ENCODE peak calls at places on chromosomes 2 and 18, in four cellular contexts. N is endodermal cell, U is OCI-LY7, B is cardiac fibroblast. D is an unnamed sample.

GRCh38 chr2:120503206-120503792 is 157.4 kb downstream of the INHBB start:
- DNase-seq in U (no peak), B (no peak), N (no peak), D (no peak)

GRCh38 chr2:37644191-37644590 is 27.3 kb downstream of the CDC42EP3 start:
- DNase-seq in B (no peak), U (no peak), N (no peak), D (no peak)

GRCh38 chr18:74248189-74248975 is 43.4 kb downstream of the CYB5A start:
- DNase-seq in N (no peak), U (no peak), B (no peak), D (peak)

GRCh38 chr2:58240595-58240937 is 559 bp downstream of the FANCL start:
- DNase-seq in B (no peak), U (no peak), N (no peak), D (no peak)

GRCh38 chr2:62340981-62341624 is 145.2 kb downstream of the B3GNT2 start:
- DNase-seq in B (peak), U (no peak), N (peak), D (peak)

GRCh38 chr2:240551809-240552208 is 6.0 kb downstream of the ANKMY1 start:
- DNase-seq in N (no peak), B (no peak), U (peak), D (no peak)

GRCh38 chr2:55965966-55966365 is 42.4 kb upstream of the EFEMP1 start:
- DNase-seq in U (no peak), N (no peak), B (peak), D (no peak)

GRCh38 chr2:113206251-113206650 is 32.5 kb downstream of the PSD4 start:
- DNase-seq in N (no peak), U (no peak), B (no peak), D (no peak)

GRCh38 chr2:46298522-46299351 is 1.5 kb downstream of the EPAS1 start:
- DNase-seq in U (no peak), N (peak), B (peak), D (peak)
- TF ChIP-seq CTCF in U (no peak), N (peak), B (peak), D (no peak)

DNA sequence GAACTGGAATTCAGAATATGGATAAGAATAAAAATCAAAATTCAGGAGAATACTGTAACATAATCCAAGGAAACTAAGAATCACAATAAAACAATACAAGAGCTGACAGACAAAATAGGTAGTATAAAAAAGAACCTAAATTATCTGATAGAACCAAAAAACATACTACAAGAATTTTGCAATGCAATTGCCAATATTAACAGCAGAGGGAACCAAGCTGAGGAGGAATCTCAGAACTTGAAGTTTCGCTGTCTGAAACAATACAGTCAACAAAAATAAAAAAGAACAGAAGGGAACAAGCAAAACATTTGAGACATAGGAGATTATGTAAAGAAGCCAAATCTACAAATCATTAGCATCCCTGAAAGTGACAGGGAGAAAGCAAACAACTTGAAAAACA is 84.1 kb upstream of the GALNT13 start:
- DNase-seq in B (no peak), N (no peak), U (no peak), D (no peak)
- TF ChIP-seq CTCF in B (no peak), N (peak), U (no peak), D (no peak)

DNA sequence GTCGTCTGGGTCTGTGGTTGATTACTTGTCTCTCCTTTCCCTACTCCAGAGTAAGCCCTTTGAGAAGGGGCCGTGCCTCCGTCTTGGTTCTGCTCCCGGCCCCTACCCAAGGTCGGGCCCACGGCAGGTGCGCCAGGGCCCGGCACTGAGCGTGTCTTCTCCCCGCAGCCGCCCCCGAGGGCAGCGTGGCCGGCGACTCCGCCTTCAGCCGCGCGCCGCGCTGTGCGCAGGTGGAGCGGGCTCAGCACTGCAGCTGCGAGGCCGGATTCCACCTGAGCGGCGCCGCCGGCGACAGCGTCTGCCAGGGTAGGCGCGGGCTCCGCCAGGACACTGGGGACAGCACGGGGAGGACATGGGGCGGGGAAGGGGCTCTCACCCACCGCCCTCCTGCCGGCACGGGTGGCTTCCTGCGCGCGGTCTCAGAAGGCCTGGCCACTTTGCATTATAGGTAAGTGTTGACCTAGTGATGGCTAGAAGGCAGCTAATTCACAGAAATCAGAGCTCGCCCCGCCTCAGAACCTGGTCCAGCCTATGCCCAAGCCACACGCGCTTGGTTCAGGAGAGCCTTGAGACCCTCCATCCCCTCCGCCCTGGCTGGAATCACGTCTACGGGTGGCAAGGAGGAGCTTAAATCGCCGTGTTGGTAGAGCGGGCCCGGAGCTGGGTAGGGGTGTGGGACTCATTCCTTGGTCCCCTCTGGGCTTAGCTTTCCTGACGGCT is 43.5 kb downstream of the FBLN7 start:
- DNase-seq in U (no peak), N (peak), B (no peak), D (no peak)
- TF ChIP-seq CTCF in U (no peak), N (peak), B (no peak), D (no peak)

GRCh38 chr18:52992041-52992440 is 652.0 kb downstream of the DCC start:
- DNase-seq in N (peak), U (no peak), B (no peak), D (no peak)
- TF ChIP-seq CTCF in N (peak), U (peak), B (no peak), D (no peak)

GRCh38 chr2:71801969-71802368 is 345.7 kb downstream of the CYP26B1 start:
- DNase-seq in U (no peak), N (peak), B (peak), D (no peak)
- TF ChIP-seq CTCF in U (peak), N (peak), B (peak), D (no peak)

DNA sequence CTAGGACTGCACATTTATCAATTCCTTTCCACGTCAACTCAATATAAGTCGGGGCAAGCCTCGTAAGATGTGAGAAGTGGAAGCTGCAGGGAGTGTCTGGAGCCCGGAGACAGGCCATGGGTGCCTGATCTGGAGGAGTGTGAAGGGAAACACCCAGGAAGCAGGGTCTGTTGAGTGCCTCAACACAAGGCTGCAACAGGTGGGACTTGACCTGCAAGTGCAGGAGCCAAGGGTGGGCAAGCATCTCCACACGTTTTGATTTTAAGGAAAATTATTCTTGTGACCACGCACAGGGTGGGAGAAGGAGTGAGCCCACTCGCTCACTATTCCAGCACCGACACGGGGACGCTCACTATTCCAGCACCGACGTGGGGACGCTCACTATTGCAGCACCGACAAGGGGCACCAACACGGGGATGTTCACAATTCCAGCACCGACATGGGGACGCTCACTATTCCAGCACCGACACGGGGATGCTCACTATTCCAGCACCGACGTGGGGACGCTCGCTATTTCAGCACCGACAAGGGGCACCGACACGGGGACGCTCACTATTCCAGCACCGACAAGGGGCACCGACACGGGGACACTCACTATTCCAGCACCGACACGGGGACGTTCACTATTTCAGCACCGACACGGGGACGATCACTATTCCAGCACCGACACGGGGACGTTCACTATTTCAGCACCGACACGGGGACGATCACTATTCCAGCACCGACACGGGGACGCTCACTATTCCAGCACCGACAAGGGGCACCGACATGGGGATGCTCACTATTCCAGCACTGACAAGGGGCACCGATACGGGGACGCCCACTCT is 197.3 kb downstream of the EIPR1 start:
- DNase-seq in U (no peak), B (no peak), N (no peak), D (no peak)
- TF ChIP-seq CTCF in U (no peak), B (no peak), N (no peak), D (no peak)

GRCh38 chr2:217872319-217872718 is 130.5 kb downstream of the TNS1 start:
- DNase-seq in U (no peak), B (no peak), N (no peak), D (no peak)
- TF ChIP-seq CTCF in U (no peak), B (peak), N (peak), D (no peak)

DNA sequence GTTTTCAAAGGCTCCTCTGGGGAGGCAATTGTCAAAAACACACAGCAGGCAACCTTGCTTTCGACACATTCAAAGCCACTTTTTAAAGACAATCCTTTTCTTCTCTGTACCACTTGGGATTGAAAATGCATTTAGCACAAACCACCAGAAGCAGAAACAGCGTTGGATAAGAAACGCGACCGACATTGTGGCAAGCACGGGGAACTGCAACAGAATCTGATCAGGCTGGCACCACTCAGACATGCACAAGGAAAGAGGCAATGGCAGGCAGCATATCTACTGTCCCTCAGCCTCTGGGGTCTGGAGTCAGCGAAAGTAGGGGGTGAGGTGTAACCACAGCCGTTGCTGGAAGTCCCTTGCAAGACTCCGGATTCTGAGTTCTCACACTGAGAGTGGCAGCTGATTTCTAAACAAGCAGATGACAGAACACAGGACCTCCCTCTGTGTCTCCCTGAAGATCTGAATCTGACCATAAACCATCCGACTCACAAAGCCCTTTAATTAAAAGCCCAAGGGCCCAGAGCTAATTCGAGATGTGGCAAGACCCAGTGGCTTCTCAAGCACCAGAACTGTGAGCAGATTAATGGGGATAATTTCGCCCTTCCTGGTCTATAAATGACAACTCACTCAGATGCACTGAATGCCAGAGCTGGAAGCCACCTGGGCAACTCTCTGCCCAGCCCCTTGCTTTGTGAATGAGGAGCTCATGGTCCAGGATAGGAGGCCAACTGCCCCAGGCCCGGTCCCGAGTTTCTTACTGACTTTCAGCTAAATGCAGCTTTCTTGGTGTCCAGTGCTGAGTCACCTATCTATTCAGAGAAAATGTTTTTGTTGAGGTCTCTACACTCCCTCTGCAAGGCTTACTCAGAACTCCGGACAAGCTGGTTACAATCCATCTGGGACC is 29.6 kb downstream of the CYRIA start:
- DNase-seq in N (no peak), B (no peak), U (peak), D (no peak)
- TF ChIP-seq CTCF in N (peak), B (no peak), U (peak), D (no peak)

DNA sequence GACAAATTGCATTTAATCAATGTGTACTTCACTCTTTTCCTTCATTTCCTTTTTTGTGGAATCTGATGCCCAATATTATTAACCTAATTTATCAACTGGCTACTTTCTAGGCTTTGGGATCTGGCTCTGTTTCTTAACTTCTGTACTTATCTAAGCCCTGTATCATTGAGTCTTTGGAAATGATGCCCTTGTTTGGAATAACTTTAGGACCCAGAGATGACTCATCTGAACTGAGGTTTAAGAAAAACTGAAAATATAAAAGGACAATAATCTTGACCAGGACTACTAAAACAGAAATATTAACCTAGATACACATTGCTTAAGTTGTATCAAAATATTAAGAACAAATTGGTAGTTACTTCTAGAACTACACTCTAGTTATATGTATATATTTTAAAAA is 600.8 kb downstream of the CPS1 start:
- DNase-seq in N (no peak), U (no peak), B (peak), D (no peak)
- TF ChIP-seq CTCF in N (no peak), U (no peak), B (no peak), D (no peak)

D was measured in GM13976.